ENCODE peak calls at places on chromosomes 4 and X, in six cellular contexts. H, N, R, Z, L and I are unnamed samples.

GRCh38 chr4:183035726-183036415 is 63.2 kb upstream of the WWC2 start:
- DNase-seq in R (peak), Z (no peak), N (no peak), L (no peak), H (no peak), I (no peak)

GRCh38 chr4:8821151-8821950 is 50.3 kb downstream of the HMX1 start:
- DNase-seq in R (no peak), N (no peak), Z (no peak), L (no peak), H (no peak), I (no peak)

GRCh38 chrX:153768311-153769157 is 4.5 kb downstream of the PLXNB3 start:
- DNase-seq in L (no peak), R (no peak), N (no peak), Z (no peak), H (no peak), I (no peak)

GRCh38 chr4:113024373-113024772 is 25.1 kb upstream of the ANK2 start:
- DNase-seq in Z (no peak), L (no peak), N (no peak), H (no peak), R (no peak), I (no peak)

GRCh38 chr4:152283806-152284470 is 252.0 kb downstream of the FBXW7 start:
- DNase-seq in Z (no peak), R (peak), H (peak), N (no peak), L (peak), I (no peak)

GRCh38 chr4:122854860-122855259 is 28.2 kb downstream of the FGF2 start:
- DNase-seq in Z (no peak), L (peak), N (no peak), H (no peak), R (no peak), I (no peak)

GRCh38 chr4:10983274-10983673 is 298.7 kb upstream of the CLNK start:
- DNase-seq in L (no peak), H (no peak), R (no peak), N (no peak), Z (peak), I (no peak)

GRCh38 chrX:14352511-14352910 is 176.8 kb upstream of the GLRA2 start:
- DNase-seq in N (no peak), L (no peak), Z (no peak), H (no peak), R (peak), I (peak)

GRCh38 chr4:2843909-2844584 is 403 bp downstream of the ADD1 start:
- DNase-seq in R (peak), H (peak), L (peak), Z (peak), N (no peak), I (peak)

GRCh38 chr4:67020079-67020807 is 525.1 kb downstream of the CENPC start:
- DNase-seq in N (no peak), H (peak), Z (no peak), R (peak), L (no peak), I (peak)
- H2AFZ ChIP-seq in N (no peak), H (no peak), Z (no peak), R (peak), L (peak), I (no peak)

DNA sequence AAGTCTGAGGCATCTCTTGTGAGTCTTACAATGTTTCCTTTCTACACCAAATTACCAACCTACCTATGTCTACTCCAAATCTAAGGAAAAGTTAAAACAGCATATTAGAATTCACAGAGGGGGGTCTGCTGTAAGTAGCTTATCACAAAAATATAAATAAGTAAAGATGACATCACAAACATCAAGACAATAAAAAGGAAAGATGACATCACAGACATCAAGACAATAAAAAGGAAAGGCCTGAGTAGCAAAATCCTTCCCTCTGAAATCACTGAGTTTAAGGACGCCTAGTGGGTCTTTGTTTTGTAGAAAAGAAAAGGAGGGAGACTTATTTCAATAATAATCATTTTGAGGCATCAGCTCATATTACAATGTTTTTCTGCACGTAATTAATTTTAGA is 707.1 kb upstream of the GRID2 start:
- DNase-seq in L (no peak), N (no peak), R (peak), H (no peak), Z (no peak), I (no peak)
- H2AFZ ChIP-seq in L (no peak), N (no peak), R (no peak), H (no peak), Z (no peak), I (no peak)

GRCh38 chr4:63757919-63758318 is 651.3 kb downstream of the TECRL start:
- DNase-seq in H (no peak), N (no peak), R (no peak), L (no peak), Z (no peak), I (no peak)
- H2AFZ ChIP-seq in H (no peak), N (no peak), R (no peak), L (no peak), Z (no peak), I (no peak)

DNA sequence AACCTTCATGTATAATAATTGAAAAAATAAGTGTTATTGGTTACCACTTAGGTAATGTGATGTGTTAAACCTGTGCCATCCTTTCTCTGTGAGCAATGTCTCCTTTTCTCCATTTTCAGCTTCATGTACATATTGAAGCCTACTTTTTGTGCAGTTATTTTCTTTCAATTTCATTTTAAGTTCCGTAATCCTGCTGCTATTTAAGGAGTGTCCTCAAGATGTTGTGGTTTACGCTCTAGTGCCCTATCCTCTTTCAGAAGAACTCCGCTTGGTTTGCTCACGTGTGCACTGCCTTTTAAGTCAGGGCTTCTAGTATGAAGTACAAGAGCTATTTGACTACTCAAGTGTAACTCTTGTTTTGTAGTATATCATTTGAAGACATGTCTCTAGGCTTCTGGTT is 2253.2 kb upstream of the TENM3 start:
- DNase-seq in Z (peak), H (no peak), R (no peak), L (no peak), N (no peak), I (peak)
- H2AFZ ChIP-seq in Z (peak), H (no peak), R (no peak), L (no peak), N (no peak), I (no peak)

GRCh38 chr4:83113429-83113786 is 1.1 kb downstream of the PLAC8 start:
- DNase-seq in R (no peak), H (peak), L (peak), Z (no peak), N (no peak), I (peak)

GRCh38 chr4:83112239-83112638 is 2.3 kb downstream of the PLAC8 start:
- DNase-seq in Z (peak), N (peak), L (no peak), R (no peak), H (no peak), I (no peak)

GRCh38 chr4:83114576-83114975 is at the start of gene PLAC8:
- DNase-seq in R (peak), N (peak), H (peak), Z (no peak), L (peak), I (peak)

GRCh38 chr4:83110970-83111369 is 3.6 kb downstream of the PLAC8 start:
- DNase-seq in N (no peak), Z (no peak), R (no peak), H (no peak), L (no peak), I (no peak)

GRCh38 chr4:83112678-83113428 is 1.7 kb downstream of the PLAC8 start:
- DNase-seq in N (peak), Z (no peak), R (peak), H (peak), L (no peak), I (no peak)
- H2AFZ ChIP-seq in N (no peak), Z (no peak), R (peak), H (no peak), L (peak), I (no peak)

GRCh38 chr4:135185256-135185655 is 983.7 kb upstream of the PABPC4L start:
- DNase-seq in L (no peak), Z (no peak), H (no peak), R (peak), N (no peak), I (no peak)

GRCh38 chr4:135186002-135186401 is 984.4 kb upstream of the PABPC4L start:
- DNase-seq in H (no peak), N (no peak), Z (no peak), L (no peak), R (peak), I (no peak)

GRCh38 chr4:135184715-135185114 is 983.1 kb upstream of the PABPC4L start:
- DNase-seq in Z (no peak), N (no peak), H (no peak), R (peak), L (no peak), I (no peak)
- H2AFZ ChIP-seq in Z (no peak), N (no peak), H (no peak), R (no peak), L (no peak), I (no peak)

DNA sequence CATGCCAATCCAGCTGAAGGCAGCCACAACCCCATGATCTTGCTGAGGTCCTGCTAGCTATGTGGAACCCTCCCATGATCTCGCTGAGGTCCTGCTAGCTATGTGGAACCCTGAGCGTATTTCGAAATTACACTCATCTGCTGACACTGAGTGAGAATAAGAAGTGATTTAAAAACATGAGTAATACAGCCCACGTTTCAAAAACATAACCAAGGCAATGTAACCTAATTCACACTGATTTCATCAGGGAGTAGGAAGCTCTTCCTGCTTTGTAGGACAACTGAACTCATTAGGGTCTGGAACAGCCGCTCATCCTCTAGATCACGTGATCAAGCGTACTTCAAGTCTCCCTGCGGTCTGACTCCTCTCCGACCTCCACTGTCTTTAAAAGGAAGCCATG is 137.9 kb downstream of the NSUN7 start:
- DNase-seq in R (no peak), N (no peak), H (peak), L (no peak), Z (no peak), I (peak)
- H2AFZ ChIP-seq in R (no peak), N (no peak), H (no peak), L (no peak), Z (no peak), I (no peak)

DNA sequence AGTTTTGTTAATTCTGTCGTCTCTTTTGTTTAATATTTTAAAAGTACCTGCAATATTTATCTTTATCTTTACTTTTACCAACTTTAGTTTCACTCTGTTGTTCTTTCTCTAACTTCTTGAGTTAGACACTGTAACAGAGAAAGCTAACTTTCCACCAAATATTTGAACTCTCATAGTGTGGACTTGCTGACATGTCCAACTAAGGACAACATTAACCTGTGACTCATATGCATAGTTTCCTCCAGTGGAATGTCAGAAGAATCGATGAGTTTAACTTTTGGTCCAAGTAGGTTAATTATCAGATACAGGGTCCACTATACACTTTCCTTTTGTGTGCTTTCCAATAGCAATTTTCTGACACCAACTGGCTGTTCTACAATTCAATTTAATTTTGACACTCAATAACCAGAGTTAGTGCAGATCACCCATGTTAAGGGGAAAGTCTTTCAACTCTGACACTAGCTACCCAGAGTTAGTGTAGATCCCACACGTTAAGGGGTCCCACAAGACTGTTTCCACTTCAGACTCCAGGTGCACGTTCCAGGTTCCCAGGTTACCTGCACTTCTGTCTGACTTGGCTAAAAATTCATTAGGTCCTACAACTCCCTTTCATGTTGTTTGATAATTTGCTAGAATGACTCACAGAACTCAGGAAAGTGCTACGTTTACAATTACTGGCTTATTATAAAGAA is 559.0 kb upstream of the AMOT start:
- DNase-seq in H (peak), L (no peak), N (peak), R (no peak), Z (no peak), I (no peak)
- H2AFZ ChIP-seq in H (no peak), L (no peak), N (no peak), R (no peak), Z (no peak), I (no peak)

GRCh38 chrX:6985537-6985936 is 162.0 kb upstream of the STS start:
- DNase-seq in L (no peak), Z (no peak), R (no peak), N (peak), H (no peak), I (no peak)

GRCh38 chrX:6981718-6982406 is 165.7 kb upstream of the STS start:
- DNase-seq in Z (no peak), L (no peak), N (no peak), H (no peak), R (no peak), I (no peak)
- H2AFZ ChIP-seq in Z (no peak), L (no peak), N (no peak), H (no peak), R (no peak), I (no peak)

DNA sequence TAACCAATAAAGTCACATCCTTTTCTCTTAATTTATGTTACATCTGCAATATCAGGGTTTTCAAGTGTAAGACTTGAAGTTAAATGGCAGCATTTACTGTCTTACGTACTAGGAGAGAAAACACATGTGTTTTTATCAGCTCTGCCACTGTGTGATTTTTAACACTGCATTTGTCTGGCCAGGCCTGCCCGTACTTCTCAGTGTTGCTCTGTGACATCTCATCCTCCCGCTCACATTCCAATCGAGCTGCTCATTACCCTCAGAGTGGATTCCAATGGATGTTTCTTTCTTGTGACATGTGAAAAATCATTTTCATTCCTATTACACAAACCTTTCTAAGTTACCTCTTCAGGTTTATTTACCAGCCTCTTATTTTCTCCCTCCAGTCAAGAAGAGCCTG is 420.4 kb downstream of the FAT4 start:
- DNase-seq in H (peak), R (peak), L (peak), Z (no peak), N (peak), I (peak)
- H2AFZ ChIP-seq in H (no peak), R (no peak), L (no peak), Z (no peak), N (no peak), I (no peak)